ENCODE peak calls at places on chromosomes 12 and 14, in eight cellular contexts. X is upper lobe of left lung, P is tibial nerve, K is uterus, G is heart left ventricle, C is suprapubic skin, Z is IMR-90, V is sigmoid colon. N is an unnamed sample.

GRCh38 chr12:12685305-12685704 is 10.7 kb downstream of the GPR19 start:
- DNase-seq in X (no peak), P (no peak), K (no peak), G (no peak), C (no peak), Z (no peak), V (no peak), N (no peak)

GRCh38 chr12:104384141-104384880 is 72.4 kb upstream of the CHST11 start:
- DNase-seq in X (no peak), P (no peak), K (no peak), G (no peak), C (peak; percentile 20), Z (no peak), V (no peak), N (no peak)

GRCh38 chr12:530308-530707 is 70.6 kb downstream of the B4GALNT3 start:
- DNase-seq in X (no peak), P (no peak), K (no peak), G (no peak), C (no peak), Z (no peak), V (no peak), N (no peak)

GRCh38 chr12:50927766-50928224 is 24.5 kb upstream of the HIGD1C start:
- DNase-seq in X (no peak), P (no peak), K (no peak), G (no peak), C (no peak), Z (no peak), V (no peak), N (no peak)

GRCh38 chr12:117047810-117048584 is 51.2 kb downstream of the TESC start:
- DNase-seq in X (no peak), P (no peak), K (no peak), G (peak; percentile 80), C (no peak), Z (peak; percentile 61), V (no peak), N (no peak)

GRCh38 chr12:49959570-49960473 is 1.9 kb upstream of the AQP5 start:
- DNase-seq in X (no peak), P (no peak), K (no peak), G (no peak), C (no peak), Z (no peak), V (no peak), N (no peak)

GRCh38 chr12:101608301-101609133 is 13.7 kb downstream of the MYBPC1 start:
- DNase-seq in X (no peak), P (no peak), K (no peak), G (no peak), C (no peak), Z (no peak), V (no peak), N (no peak)

GRCh38 chr14:92785601-92786426 is 8.3 kb upstream of the GOLGA5 start:
- DNase-seq in X (no peak), P (no peak), K (peak; percentile 38), G (no peak), C (no peak), Z (peak; percentile 91), V (no peak), N (no peak)

GRCh38 chr12:107610030-107610859 is 75.4 kb upstream of the PWP1 start:
- DNase-seq in X (no peak), P (no peak), K (no peak), G (no peak), C (no peak), Z (peak; percentile 48), V (no peak), N (no peak)

GRCh38 chr14:28776482-28777266 is 10.1 kb downstream of the FOXG1 start:
- DNase-seq in X (no peak), P (no peak), K (no peak), G (no peak), C (no peak), Z (no peak), V (no peak), N (no peak)

GRCh38 chr12:503111-503761 is 43.5 kb downstream of the B4GALNT3 start:
- DNase-seq in X (no peak), P (no peak), K (no peak), G (no peak), C (no peak), Z (no peak), V (no peak), N (no peak)

GRCh38 chr14:69953266-69953905 is 74.2 kb downstream of the SMOC1 start:
- DNase-seq in X (no peak), P (no peak), K (no peak), G (no peak), C (no peak), Z (no peak), V (no peak), N (no peak)

GRCh38 chr14:79514700-79515099 is 696.6 kb downstream of the DIO2 start:
- DNase-seq in X (no peak), P (no peak), K (no peak), G (no peak), C (no peak), Z (peak; percentile 73), V (no peak), N (no peak)

GRCh38 chr14:97298331-97298730 is 501.1 kb downstream of the VRK1 start:
- DNase-seq in X (no peak), P (no peak), K (no peak), G (no peak), C (no peak), Z (no peak), V (no peak), N (no peak)

GRCh38 chr12:51974646-51975045 is 23.1 kb downstream of the ACVR1B start:
- DNase-seq in X (no peak), P (no peak), K (no peak), G (no peak), C (peak; percentile 32), Z (no peak), V (no peak), N (no peak)

GRCh38 chr12:32116897-32117296 is 10.2 kb downstream of the BICD1 start:
- DNase-seq in X (no peak), P (no peak), K (no peak), G (no peak), C (no peak), Z (peak; percentile 65), V (no peak), N (no peak)

GRCh38 chr14:95547272-95547625 is 12.4 kb downstream of the GLRX5 start:
- DNase-seq in X (no peak), P (no peak), K (no peak), G (no peak), C (no peak), Z (no peak), V (no peak), N (no peak)

GRCh38 chr14:87805315-87805723 is 187.7 kb downstream of the GALC start:
- DNase-seq in X (no peak), P (peak; percentile 14), K (no peak), G (no peak), C (no peak), Z (no peak), V (no peak), N (peak; percentile 68)

GRCh38 chr14:68143341-68143807 is 323.8 kb downstream of the RAD51B start:
- DNase-seq in X (no peak), P (peak; percentile 72), K (peak; percentile 86), G (peak; percentile 80), C (peak; percentile 92), Z (peak; percentile 36), V (peak; percentile 93), N (no peak)

GRCh38 chr12:105348561-105348960 is 18.1 kb downstream of the C12orf75 start:
- DNase-seq in X (no peak), P (no peak), K (no peak), G (no peak), C (no peak), Z (no peak), V (no peak), N (no peak)

DNA sequence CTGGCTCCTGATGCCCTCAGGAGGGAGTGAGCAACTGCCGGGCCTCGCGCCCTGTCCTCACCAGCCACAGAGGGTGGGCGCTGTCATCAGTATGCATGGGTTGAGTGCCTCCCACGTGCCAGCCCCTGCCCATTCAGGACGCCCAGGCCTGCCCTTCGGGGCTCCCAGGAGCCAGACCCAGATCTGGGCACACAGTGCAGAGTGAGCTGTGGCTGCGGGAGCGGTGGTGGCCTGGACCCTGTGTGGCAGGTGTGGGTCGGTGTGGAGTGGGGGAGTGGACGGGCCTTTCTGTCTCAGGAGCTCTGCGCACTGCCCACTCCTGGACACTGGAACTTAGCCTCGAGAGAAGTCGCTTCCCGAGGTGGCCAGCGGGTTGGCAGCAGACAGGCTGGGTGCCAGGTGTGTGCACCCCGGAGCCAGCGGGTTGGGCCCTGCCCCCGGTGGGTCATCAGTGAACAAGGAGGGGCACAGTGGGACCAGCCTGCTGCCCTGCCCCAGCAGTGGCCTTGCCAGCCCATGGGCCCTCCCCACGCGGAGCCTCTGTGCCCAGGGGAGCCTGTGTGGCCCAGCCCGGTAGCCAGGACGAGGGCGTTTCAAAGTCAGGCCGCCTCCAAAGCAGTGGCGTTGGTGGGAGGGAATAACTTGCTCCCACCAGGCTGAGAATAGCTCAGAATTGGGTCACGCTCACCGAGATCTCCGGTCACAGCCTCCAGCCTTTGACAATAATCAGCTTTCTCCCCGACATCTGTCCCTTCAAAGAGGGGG is 9.5 kb downstream of the TRMT61A start:
- DNase-seq in X (peak; percentile 82), P (no peak), K (peak; percentile 61), G (peak; percentile 69), C (no peak), Z (no peak), V (peak; percentile 80), N (peak; percentile 78)
- H3K27ac ChIP-seq in X (peak overlapping the region; percentile 66), P (peak overlapping the region; percentile 70), K (peak overlapping the region; percentile 79), G (peak overlapping the region; percentile 76), C (peak overlapping the region; percentile 49), Z (no peak overlapping the region), V (peak overlapping the region; percentile 92), N (no peak overlapping the region)

DNA sequence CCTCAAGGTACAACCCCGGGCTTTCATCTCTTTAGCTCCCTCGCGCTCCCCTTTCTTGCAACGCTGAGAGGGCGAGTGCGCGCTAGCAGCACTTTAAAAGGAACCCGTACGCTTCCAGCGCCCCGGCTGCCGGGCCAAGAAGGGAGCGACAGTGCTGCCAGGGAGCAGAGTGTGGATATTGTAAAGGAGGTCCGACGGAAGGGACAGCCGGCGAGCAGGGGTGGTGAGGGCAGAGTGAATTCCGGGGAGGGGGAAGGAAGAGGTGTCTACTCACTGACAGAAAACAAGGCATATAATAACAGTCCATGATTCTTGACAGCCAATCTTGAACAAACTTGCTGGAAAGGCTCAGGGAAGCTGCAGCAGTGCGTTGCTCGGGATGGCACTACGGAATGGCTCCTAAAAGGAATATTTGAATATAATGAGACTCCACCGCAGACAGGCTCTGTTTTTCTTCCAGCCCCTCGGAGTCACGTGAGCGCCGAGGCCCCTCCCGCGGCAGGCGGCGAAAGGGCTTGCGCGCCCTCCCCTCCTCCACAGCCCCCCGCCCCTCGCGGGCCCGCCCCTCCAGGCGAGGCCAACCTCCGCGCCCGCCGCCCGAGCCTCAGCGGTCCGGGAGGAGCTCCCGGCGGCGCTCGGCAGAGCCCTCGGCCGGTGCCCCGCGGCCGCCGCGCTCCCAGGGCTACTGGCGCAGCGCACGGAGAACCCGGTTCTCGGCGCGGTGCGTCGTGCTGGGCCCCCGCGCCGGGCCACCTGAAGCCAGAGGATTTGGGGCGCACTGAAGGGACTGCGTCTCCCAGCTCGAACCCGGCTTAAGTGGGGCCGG is 3.4 kb downstream of the BMP4 start:
- DNase-seq in X (peak; percentile 97), P (peak; percentile 80), K (peak; percentile 91), G (peak; percentile 92), C (peak; percentile 87), Z (peak; percentile 74), V (peak; percentile 94), N (peak; percentile 77)
- TF ChIP-seq POLR2A in X (peak; percentile 73), P (peak; percentile 76), K (peak; percentile 89), G (peak; percentile 9), C (no peak), Z (no peak), V (no peak), N (peak; percentile 8)

GRCh38 chr12:63844391-63845341 is at the start of gene SRGAP1:
- DNase-seq in X (no peak), P (peak; percentile 69), K (peak; percentile 72), G (peak; percentile 85), C (peak; percentile 91), Z (peak; percentile 73), V (peak; percentile 86), N (peak; percentile 87)
- H3K27ac ChIP-seq in X (peak within 1 kb of the TSS; percentile 90), P (peak within 1 kb of the TSS; percentile 96), K (peak within 1 kb of the TSS; percentile 90), G (peak within 1 kb of the TSS; percentile 95), C (peak within 1 kb of the TSS; percentile 92), Z (peak within 1 kb of the TSS; percentile 99), V (peak within 1 kb of the TSS; percentile 93), N (peak within 1 kb of the TSS; percentile 93)

GRCh38 chr12:55722948-55723347 is 2.8 kb downstream of the RDH5 start:
- DNase-seq in X (no peak), P (no peak), K (no peak), G (no peak), C (no peak), Z (no peak), V (peak; percentile 66), N (no peak)
- TF ChIP-seq POLR2A in X (no peak), P (no peak), K (no peak), G (no peak), C (no peak), Z (no peak), V (no peak), N (no peak)